ENCODE peak calls at places on chromosomes 4 and X, in seven cellular contexts. One of them, this sample, is unnamed.

GRCh38 chr4:187289371-187289770 is 565.7 kb upstream of the FAT1 start:
- DNase-seq in GM12891: no peak
- DNase-seq in lower leg skin: no peak
- DNase-seq in body of pancreas: no peak
- DNase-seq in heart left ventricle: no peak
- DNase-seq in breast epithelium: no peak
- DNase-seq in uterus: no peak
- DNase-seq in this sample: no peak

GRCh38 chr4:25180524-25181131 is 20.4 kb upstream of the SEPSECS start:
- DNase-seq in GM12891: no peak
- DNase-seq in lower leg skin: no peak
- DNase-seq in body of pancreas: peak
- DNase-seq in heart left ventricle: no peak
- DNase-seq in breast epithelium: no peak
- DNase-seq in uterus: no peak
- DNase-seq in this sample: peak

GRCh38 chr4:5128569-5128968 is 77.3 kb downstream of the STK32B start:
- DNase-seq in GM12891: no peak
- DNase-seq in lower leg skin: no peak
- DNase-seq in body of pancreas: no peak
- DNase-seq in heart left ventricle: no peak
- DNase-seq in breast epithelium: no peak
- DNase-seq in uterus: no peak
- DNase-seq in this sample: no peak

GRCh38 chr4:141686929-141687328 is 50.5 kb downstream of the IL15 start:
- DNase-seq in GM12891: no peak
- DNase-seq in lower leg skin: no peak
- DNase-seq in body of pancreas: peak
- DNase-seq in heart left ventricle: no peak
- DNase-seq in breast epithelium: no peak
- DNase-seq in uterus: peak
- DNase-seq in this sample: no peak

GRCh38 chr4:78937837-78938236 is 1.4 kb downstream of the PAQR3 start:
- DNase-seq in GM12891: no peak
- DNase-seq in lower leg skin: peak
- DNase-seq in body of pancreas: no peak
- DNase-seq in heart left ventricle: no peak
- DNase-seq in breast epithelium: no peak
- DNase-seq in uterus: no peak
- DNase-seq in this sample: no peak

GRCh38 chr4:64399313-64400109 is 9.7 kb downstream of the TECRL start:
- DNase-seq in GM12891: no peak
- DNase-seq in lower leg skin: no peak
- DNase-seq in body of pancreas: no peak
- DNase-seq in heart left ventricle: no peak
- DNase-seq in breast epithelium: no peak
- DNase-seq in uterus: no peak
- DNase-seq in this sample: no peak

GRCh38 chrX:140432328-140433025 is 72.4 kb downstream of the SOX3 start:
- DNase-seq in GM12891: no peak
- DNase-seq in lower leg skin: no peak
- DNase-seq in body of pancreas: peak
- DNase-seq in heart left ventricle: peak
- DNase-seq in breast epithelium: no peak
- DNase-seq in uterus: no peak
- DNase-seq in this sample: no peak

GRCh38 chr4:108360857-108361820 is 192.4 kb upstream of the LEF1 start:
- DNase-seq in GM12891: no peak
- DNase-seq in lower leg skin: no peak
- DNase-seq in body of pancreas: no peak
- DNase-seq in heart left ventricle: peak
- DNase-seq in breast epithelium: no peak
- DNase-seq in uterus: no peak
- DNase-seq in this sample: peak

GRCh38 chrX:72121381-72121780 is 10.3 kb downstream of the RTL5 start:
- DNase-seq in GM12891: no peak
- DNase-seq in lower leg skin: peak
- DNase-seq in body of pancreas: no peak
- DNase-seq in heart left ventricle: peak
- DNase-seq in breast epithelium: no peak
- DNase-seq in uterus: peak
- DNase-seq in this sample: peak

GRCh38 chr4:147354994-147355393 is 125.9 kb upstream of the EDNRA start:
- DNase-seq in GM12891: no peak
- DNase-seq in lower leg skin: no peak
- DNase-seq in body of pancreas: no peak
- DNase-seq in heart left ventricle: no peak
- DNase-seq in breast epithelium: no peak
- DNase-seq in uterus: no peak
- DNase-seq in this sample: no peak

GRCh38 chr4:56803473-56803872 is 18.0 kb downstream of the SPINK2 start:
- DNase-seq in GM12891: no peak
- DNase-seq in lower leg skin: no peak
- DNase-seq in body of pancreas: no peak
- DNase-seq in heart left ventricle: no peak
- DNase-seq in breast epithelium: no peak
- DNase-seq in uterus: no peak
- DNase-seq in this sample: peak

GRCh38 chr4:111475001-111475400 is 670.3 kb upstream of the FAM241A start:
- DNase-seq in GM12891: no peak
- DNase-seq in lower leg skin: no peak
- DNase-seq in body of pancreas: no peak
- DNase-seq in heart left ventricle: peak
- DNase-seq in breast epithelium: no peak
- DNase-seq in uterus: no peak
- DNase-seq in this sample: no peak

GRCh38 chr4:77695769-77696168 is 90.1 kb downstream of the CXCL13 start:
- DNase-seq in GM12891: no peak
- DNase-seq in lower leg skin: no peak
- DNase-seq in body of pancreas: no peak
- DNase-seq in heart left ventricle: no peak
- DNase-seq in breast epithelium: no peak
- DNase-seq in uterus: no peak
- DNase-seq in this sample: no peak

GRCh38 chr4:186272699-186273370 is 6.8 kb downstream of the F11 start:
- DNase-seq in GM12891: no peak
- DNase-seq in lower leg skin: no peak
- DNase-seq in body of pancreas: no peak
- DNase-seq in heart left ventricle: no peak
- DNase-seq in breast epithelium: no peak
- DNase-seq in uterus: no peak
- DNase-seq in this sample: no peak

GRCh38 chr4:104490096-104490769 is 4.5 kb downstream of the CXXC4 start:
- DNase-seq in GM12891: no peak
- DNase-seq in lower leg skin: no peak
- DNase-seq in body of pancreas: peak
- DNase-seq in heart left ventricle: no peak
- DNase-seq in breast epithelium: no peak
- DNase-seq in uterus: no peak
- DNase-seq in this sample: peak

GRCh38 chr4:81093720-81094401 is 63.4 kb downstream of the BMP3 start:
- DNase-seq in GM12891: no peak
- DNase-seq in lower leg skin: no peak
- DNase-seq in body of pancreas: no peak
- DNase-seq in heart left ventricle: no peak
- DNase-seq in breast epithelium: no peak
- DNase-seq in uterus: no peak
- DNase-seq in this sample: no peak

GRCh38 chr4:61011051-61011450 is 189.1 kb upstream of the ADGRL3 start:
- DNase-seq in GM12891: no peak
- DNase-seq in lower leg skin: no peak
- DNase-seq in body of pancreas: no peak
- DNase-seq in heart left ventricle: no peak
- DNase-seq in breast epithelium: no peak
- DNase-seq in uterus: no peak
- DNase-seq in this sample: no peak

GRCh38 chr4:54553001-54553400 is 104.8 kb upstream of the KIT start:
- DNase-seq in GM12891: no peak
- DNase-seq in lower leg skin: no peak
- DNase-seq in body of pancreas: no peak
- DNase-seq in heart left ventricle: no peak
- DNase-seq in breast epithelium: no peak
- DNase-seq in uterus: no peak
- DNase-seq in this sample: no peak

GRCh38 chrX:130691576-130691975 is 211.4 kb downstream of the ENOX2 start:
- DNase-seq in GM12891: no peak
- DNase-seq in lower leg skin: no peak
- DNase-seq in body of pancreas: no peak
- DNase-seq in heart left ventricle: no peak
- DNase-seq in breast epithelium: no peak
- DNase-seq in uterus: no peak
- DNase-seq in this sample: no peak

GRCh38 chr4:2942037-2942531 is 21.1 kb downstream of the NOP14 start:
- DNase-seq in GM12891: no peak
- DNase-seq in lower leg skin: peak
- DNase-seq in body of pancreas: peak
- DNase-seq in heart left ventricle: no peak
- DNase-seq in breast epithelium: no peak
- DNase-seq in uterus: no peak
- DNase-seq in this sample: no peak

GRCh38 chr4:84582988-84583870 is at the start of gene CDS1:
- DNase-seq in GM12891: peak
- DNase-seq in lower leg skin: peak
- DNase-seq in body of pancreas: peak
- DNase-seq in heart left ventricle: peak
- DNase-seq in breast epithelium: peak
- DNase-seq in uterus: peak
- DNase-seq in this sample: peak

GRCh38 chr4:183264614-183265013 is 55.5 kb downstream of the CLDN22 start:
- DNase-seq in GM12891: no peak
- DNase-seq in lower leg skin: no peak
- DNase-seq in body of pancreas: no peak
- DNase-seq in heart left ventricle: no peak
- DNase-seq in breast epithelium: no peak
- DNase-seq in uterus: no peak
- DNase-seq in this sample: no peak
- TF ChIP-seq POLR2A in GM12891: no peak
- TF ChIP-seq POLR2A in lower leg skin: no peak
- TF ChIP-seq POLR2A in body of pancreas: no peak
- TF ChIP-seq POLR2A in heart left ventricle: no peak
- TF ChIP-seq POLR2A in breast epithelium: no peak
- TF ChIP-seq POLR2A in uterus: no peak
- TF ChIP-seq POLR2A in this sample: no peak

DNA sequence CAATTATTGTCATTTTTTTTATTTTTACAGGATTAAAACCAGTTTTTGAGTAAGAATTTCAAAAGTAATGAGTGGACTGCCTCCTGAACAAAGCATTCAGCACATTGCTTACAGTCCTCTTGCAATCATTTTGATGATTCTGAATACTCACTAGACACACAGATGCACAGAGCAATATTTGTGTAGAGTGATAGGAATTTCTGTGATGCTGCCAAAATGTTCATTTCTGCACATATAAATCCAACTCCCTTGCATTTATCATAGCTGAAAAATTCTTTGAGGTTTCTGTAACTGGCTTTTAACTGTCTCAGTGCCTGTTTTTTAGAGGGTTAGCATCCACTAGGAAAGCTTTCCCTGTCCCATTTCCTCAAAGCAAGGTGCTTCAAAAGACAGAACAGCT is 234.7 kb upstream of the SLIT2 start:
- DNase-seq in GM12891: no peak
- DNase-seq in lower leg skin: no peak
- DNase-seq in body of pancreas: no peak
- DNase-seq in heart left ventricle: no peak
- DNase-seq in breast epithelium: no peak
- DNase-seq in uterus: no peak
- DNase-seq in this sample: no peak
- TF ChIP-seq POLR2A in GM12891: no peak
- TF ChIP-seq POLR2A in lower leg skin: no peak
- TF ChIP-seq POLR2A in body of pancreas: no peak
- TF ChIP-seq POLR2A in heart left ventricle: no peak
- TF ChIP-seq POLR2A in breast epithelium: no peak
- TF ChIP-seq POLR2A in uterus: no peak
- TF ChIP-seq POLR2A in this sample: no peak

DNA sequence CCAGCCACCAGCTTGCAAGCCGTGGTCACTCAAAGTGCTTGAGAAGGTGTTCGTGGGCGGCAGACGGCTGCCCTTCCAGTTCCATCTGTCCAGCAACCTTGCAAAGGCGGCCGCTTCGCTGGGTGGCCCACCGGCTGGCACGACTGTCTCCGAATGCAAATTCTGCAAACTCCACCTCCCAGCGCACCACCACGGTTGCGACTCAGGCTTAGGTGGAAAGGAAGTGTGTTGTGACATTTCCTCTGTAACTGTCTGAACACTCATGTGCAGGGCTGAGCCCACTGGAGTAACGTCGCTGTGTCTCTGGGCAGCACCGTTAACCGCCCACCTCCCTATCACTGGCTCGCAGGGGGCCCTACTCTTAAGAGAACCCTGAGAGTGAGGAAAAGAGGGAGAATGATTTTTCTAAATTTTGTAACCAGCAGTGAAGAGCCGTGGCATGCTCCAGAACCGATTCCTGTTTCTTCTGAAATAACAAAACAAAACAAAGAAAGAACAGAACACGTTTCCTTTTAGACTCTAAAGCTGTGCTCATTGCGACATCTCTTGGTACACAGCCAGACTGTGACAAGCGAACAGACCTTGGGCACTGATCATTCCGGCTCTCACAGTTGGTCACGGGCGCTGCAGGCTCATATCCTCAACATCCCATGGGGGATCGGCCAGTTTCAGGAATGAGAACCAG is at the start of gene P2RY8:
- DNase-seq in GM12891: no peak
- DNase-seq in lower leg skin: peak
- DNase-seq in body of pancreas: peak
- DNase-seq in heart left ventricle: peak
- DNase-seq in breast epithelium: no peak
- DNase-seq in uterus: peak
- DNase-seq in this sample: no peak
- TF ChIP-seq POLR2A in GM12891: peak
- TF ChIP-seq POLR2A in lower leg skin: no peak
- TF ChIP-seq POLR2A in body of pancreas: peak
- TF ChIP-seq POLR2A in heart left ventricle: no peak
- TF ChIP-seq POLR2A in breast epithelium: no peak
- TF ChIP-seq POLR2A in uterus: no peak
- TF ChIP-seq POLR2A in this sample: no peak

DNA sequence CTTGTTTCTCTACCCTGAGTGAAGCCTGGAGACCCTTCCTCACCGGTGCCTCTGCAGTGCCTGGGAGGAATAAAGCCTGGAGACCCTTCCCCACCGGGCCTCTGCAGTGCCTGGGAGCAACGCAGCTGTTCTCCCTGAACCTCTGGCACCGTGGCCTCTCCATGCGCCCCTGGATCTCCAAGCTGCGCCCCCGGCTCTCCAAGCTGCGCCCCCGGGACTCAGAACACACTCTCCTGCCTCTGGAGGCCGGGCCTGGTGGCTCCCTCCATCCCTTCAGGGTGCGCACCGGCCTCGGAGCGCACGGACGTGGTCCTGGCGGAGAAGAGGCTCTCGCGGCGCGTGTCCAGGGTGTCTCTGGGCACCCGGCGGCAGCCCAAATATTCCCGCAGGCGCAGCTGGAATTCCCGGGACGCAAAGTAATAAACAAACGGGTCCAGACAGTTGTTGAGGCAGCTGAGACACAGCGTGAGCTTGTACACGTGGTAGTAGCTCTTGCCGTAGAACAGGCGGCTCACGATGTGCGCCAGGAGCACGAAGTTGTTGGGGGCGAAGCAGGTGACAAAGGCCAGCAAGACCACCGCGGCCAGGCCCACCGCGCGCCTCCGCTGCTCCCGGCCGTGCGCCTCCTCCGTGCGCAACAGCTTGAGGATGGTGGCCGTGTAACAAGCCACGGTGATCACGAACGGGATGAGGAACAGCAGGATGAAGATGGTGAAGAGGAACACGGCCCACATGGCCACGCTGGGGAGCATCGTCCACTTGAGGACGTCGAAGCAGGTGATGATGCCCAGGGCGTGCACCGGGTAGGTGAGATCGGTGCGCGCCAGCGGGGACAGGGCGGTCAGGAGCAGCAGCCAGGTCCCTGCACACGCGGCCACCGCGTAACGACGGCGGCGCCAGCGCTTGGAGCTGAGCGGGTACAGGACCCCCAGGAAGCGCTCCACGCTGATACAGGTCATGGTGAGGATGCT is 12.8 kb upstream of the ASMTL start:
- DNase-seq in GM12891: no peak
- DNase-seq in lower leg skin: peak
- DNase-seq in body of pancreas: no peak
- DNase-seq in heart left ventricle: peak
- DNase-seq in breast epithelium: no peak
- DNase-seq in uterus: no peak
- DNase-seq in this sample: no peak
- TF ChIP-seq POLR2A in GM12891: no peak
- TF ChIP-seq POLR2A in lower leg skin: no peak
- TF ChIP-seq POLR2A in body of pancreas: no peak
- TF ChIP-seq POLR2A in heart left ventricle: no peak
- TF ChIP-seq POLR2A in breast epithelium: no peak
- TF ChIP-seq POLR2A in uterus: no peak
- TF ChIP-seq POLR2A in this sample: no peak